ENCODE peak calls at places on chromosome 2, in five cellular contexts. F is suprapubic skin, R is sigmoid colon, A is upper lobe of left lung, G is K562. I is an unnamed sample.

GRCh38 chr2:119421731-119422130 is 9.9 kb upstream of the TMEM37 start:
- DNase-seq in F (no peak), R (no peak), A (no peak), G (no peak), I (no peak)

GRCh38 chr2:18855027-18855426 is 265.7 kb upstream of the NT5C1B start:
- DNase-seq in F (no peak), R (no peak), A (no peak), G (no peak), I (no peak)

GRCh38 chr2:95061601-95062183 is 36.2 kb downstream of the MAL start:
- DNase-seq in F (peak), R (peak), A (peak), G (no peak), I (no peak)

GRCh38 chr2:174663572-174663971 is 66.0 kb upstream of the WIPF1 start:
- DNase-seq in F (peak), R (peak), A (no peak), G (no peak), I (no peak)

GRCh38 chr2:239396881-239397681 is 3.7 kb downstream of the HDAC4 start:
- DNase-seq in F (no peak), R (peak), A (peak), G (peak), I (no peak)

GRCh38 chr2:229805559-229805958 is 91.2 kb upstream of the DNER start:
- DNase-seq in F (no peak), R (no peak), A (no peak), G (no peak), I (no peak)

GRCh38 chr2:54041135-54041534 is 70.3 kb upstream of the PSME4 start:
- DNase-seq in F (no peak), R (no peak), A (peak), G (no peak), I (no peak)

GRCh38 chr2:101811226-101812015 is 113.9 kb downstream of the MAP4K4 start:
- DNase-seq in F (no peak), R (no peak), A (no peak), G (no peak), I (no peak)

GRCh38 chr2:101305492-101306123 is 2.9 kb downstream of the RNF149 start:
- DNase-seq in F (no peak), R (no peak), A (no peak), G (peak), I (no peak)

GRCh38 chr2:189548686-189549439 is 31.7 kb downstream of the SLC40A1 start:
- DNase-seq in F (no peak), R (no peak), A (no peak), G (peak), I (no peak)

GRCh38 chr2:204019572-204020501 is 83.3 kb downstream of the ICOS start:
- DNase-seq in F (no peak), R (no peak), A (no peak), G (no peak), I (no peak)

GRCh38 chr2:8628179-8628869 is 53.5 kb upstream of the ID2 start:
- DNase-seq in F (peak), R (no peak), A (no peak), G (peak), I (no peak)

GRCh38 chr2:68860111-68860510 is 11.1 kb downstream of the BMP10 start:
- DNase-seq in F (no peak), R (no peak), A (no peak), G (no peak), I (no peak)

GRCh38 chr2:233209978-233210680 is 41.3 kb upstream of the ATG16L1 start:
- DNase-seq in F (no peak), R (no peak), A (no peak), G (no peak), I (no peak)

GRCh38 chr2:127614246-127614645 is 31.7 kb upstream of the GPR17 start:
- DNase-seq in F (no peak), R (peak), A (no peak), G (no peak), I (no peak)

GRCh38 chr2:59389240-59389639 is 1148.1 kb upstream of the FANCL start:
- DNase-seq in F (no peak), R (no peak), A (no peak), G (no peak), I (no peak)

GRCh38 chr2:152925540-152926448 is 207.4 kb downstream of the ARL6IP6 start:
- DNase-seq in F (peak), R (peak), A (peak), G (peak), I (peak)

DNA sequence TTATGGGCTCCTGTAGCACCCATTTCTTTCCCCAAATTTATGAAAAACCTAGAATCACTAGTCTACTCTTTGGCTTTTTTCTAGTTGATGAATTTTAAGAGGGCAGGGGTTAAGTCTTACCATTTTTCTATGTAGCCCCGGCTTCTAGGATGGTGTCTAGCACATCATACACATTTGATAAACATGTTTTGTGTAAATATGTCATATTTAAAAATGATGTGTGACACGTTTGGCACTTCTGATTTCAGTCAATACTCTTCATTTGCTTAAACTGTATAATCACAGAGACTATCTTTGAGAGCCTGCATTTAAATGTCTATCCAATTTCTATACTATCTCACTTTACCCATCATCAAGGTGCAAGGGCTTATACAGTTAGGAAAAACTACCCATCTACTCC is 331.1 kb downstream of the TDRD15 start:
- DNase-seq in F (no peak), R (no peak), A (no peak), G (no peak), I (no peak)
- TF ChIP-seq EP300 in F (no peak), R (no peak), A (no peak), G (no peak), I (no peak)

DNA sequence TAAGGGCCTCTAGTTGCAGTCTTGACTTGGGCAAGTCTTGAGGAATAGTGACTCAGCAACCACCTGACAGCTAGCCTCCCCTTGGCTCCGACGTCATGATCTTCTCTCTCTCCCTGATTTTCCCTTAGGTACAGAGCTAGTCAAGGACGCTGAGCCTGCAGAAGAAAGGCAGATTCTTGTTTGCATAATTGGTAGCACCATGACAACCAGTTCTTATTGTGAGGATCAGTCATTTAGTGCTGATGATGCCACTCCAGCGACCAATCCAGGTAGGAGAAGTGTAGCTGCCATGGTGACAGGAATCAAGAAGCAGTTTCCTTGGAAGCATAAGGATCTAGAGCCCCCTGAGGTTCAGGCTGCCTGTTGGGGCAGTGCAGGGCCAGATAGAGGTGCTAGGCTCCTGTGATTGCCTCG is 2.8 kb upstream of the RESP18 start:
- DNase-seq in F (no peak), R (no peak), A (no peak), G (no peak), I (no peak)
- TF ChIP-seq EP300 in F (no peak), R (no peak), A (no peak), G (no peak), I (no peak)

GRCh38 chr2:199524689-199525574 is 67.2 kb upstream of the SATB2 start:
- DNase-seq in F (no peak), R (no peak), A (no peak), G (no peak), I (no peak)
- TF ChIP-seq EP300 in F (no peak), R (no peak), A (no peak), G (no peak), I (no peak)

GRCh38 chr2:113175101-113175628 is 1.4 kb downstream of the PSD4 start:
- DNase-seq in F (no peak), R (no peak), A (no peak), G (no peak), I (no peak)
- TF ChIP-seq EP300 in F (no peak), R (no peak), A (no peak), G (no peak), I (no peak)

GRCh38 chr2:222404126-222404891 is 20.0 kb upstream of the SGPP2 start:
- DNase-seq in F (no peak), R (no peak), A (peak), G (no peak), I (no peak)
- TF ChIP-seq EP300 in F (no peak), R (no peak), A (no peak), G (no peak), I (no peak)

DNA sequence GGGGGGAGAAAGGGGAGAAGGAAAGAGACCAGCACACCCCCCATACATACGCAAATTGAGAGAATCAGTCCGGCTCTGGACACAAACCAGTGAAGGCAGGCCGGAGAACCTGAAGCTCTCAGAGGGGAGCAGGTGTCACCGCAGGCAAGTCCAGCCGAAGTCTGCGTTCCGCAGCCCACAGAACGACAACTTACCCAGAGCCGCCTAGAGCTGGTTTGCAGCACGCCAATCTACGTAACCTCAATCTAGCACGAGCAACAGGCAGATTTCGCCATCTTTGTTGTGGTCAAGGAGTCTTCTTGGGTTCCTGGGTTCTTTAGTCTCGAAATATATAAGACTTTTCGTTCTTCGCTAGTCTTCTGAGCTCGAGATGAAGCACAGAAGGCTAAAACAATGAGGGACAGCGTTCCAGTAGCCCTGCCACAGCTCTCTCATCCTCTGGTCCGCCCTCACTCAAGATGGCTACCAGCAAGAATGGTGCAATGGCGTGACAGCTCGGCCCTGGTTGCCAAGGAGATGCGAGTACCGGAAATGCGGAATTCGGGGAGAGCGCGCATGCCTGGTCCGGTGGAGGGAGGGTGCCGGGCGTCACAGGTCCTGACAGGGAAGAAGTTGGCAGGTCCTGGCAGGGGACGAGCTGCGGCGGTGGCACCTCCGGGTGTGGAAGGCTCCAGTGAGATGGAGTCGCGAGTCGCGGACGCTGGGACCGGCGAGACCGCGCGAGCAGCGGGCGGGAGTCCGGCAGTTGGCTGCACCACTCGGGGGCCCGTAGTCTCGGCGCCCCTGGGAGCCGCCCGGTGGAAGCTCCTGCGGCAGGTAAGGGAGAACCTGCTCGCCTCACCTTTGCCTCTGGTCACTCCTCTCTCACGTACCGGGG is at the start of the genes CAMKMT and PREPL:
- DNase-seq in F (peak), R (peak), A (peak), G (peak), I (peak)
- TF ChIP-seq EP300 in F (no peak), R (no peak), A (no peak), G (peak), I (no peak)

DNA sequence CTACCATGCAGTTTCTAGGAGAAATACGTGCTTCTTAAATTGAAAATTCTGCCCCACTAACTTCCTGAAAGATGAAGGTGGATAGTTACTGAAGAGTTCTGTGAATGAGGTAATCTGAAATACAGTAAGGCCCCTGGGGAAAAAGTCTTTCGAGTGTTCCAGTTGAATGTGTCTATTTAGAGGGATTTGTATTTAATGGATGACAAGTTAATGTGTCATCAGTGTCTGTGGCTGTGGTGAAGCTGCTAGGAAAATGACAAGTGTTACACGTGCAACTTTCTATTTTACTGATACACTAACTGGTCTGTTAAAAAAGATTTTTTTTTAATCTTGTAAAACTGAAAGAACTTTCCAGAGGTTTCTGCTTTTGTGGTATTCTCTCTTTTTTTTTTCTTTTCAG is 384.6 kb downstream of the STK39 start:
- DNase-seq in F (no peak), R (no peak), A (no peak), G (no peak), I (no peak)
- TF ChIP-seq EP300 in F (no peak), R (no peak), A (no peak), G (no peak), I (no peak)

GRCh38 chr2:46163804-46164569 is 133.2 kb upstream of the EPAS1 start:
- DNase-seq in F (no peak), R (no peak), A (peak), G (no peak), I (no peak)
- TF ChIP-seq EP300 in F (no peak), R (no peak), A (no peak), G (no peak), I (no peak)

GRCh38 chr2:81600088-81600487 is 1295.5 kb upstream of the LRRTM1 start:
- DNase-seq in F (no peak), R (no peak), A (no peak), G (no peak), I (no peak)
- TF ChIP-seq EP300 in F (no peak), R (no peak), A (no peak), G (no peak), I (no peak)